ENCODE peak calls at places on chromosomes 13 and 19, in six cellular contexts. Z is breast epithelium, P is prostate gland, E is stomach, F is spleen, K is esophagus muscularis mucosa. B is an unnamed sample.

GRCh38 chr13:78604782-78605611 is 1.6 kb upstream of the POU4F1 start:
- DNase-seq in Z (no peak), P (no peak), E (no peak), F (no peak), K (no peak), B (no peak)

GRCh38 chr13:82625753-82626152 is 1256.5 kb downstream of the SLITRK1 start:
- DNase-seq in Z (no peak), P (no peak), E (no peak), F (no peak), K (no peak), B (no peak)

GRCh38 chr13:79051472-79051871 is 354.6 kb downstream of the RBM26 start:
- DNase-seq in Z (no peak), P (no peak), E (no peak), F (no peak), K (no peak), B (no peak)

GRCh38 chr19:46654621-46655152 is 6.3 kb downstream of the DACT3 start:
- DNase-seq in Z (no peak), P (no peak), E (no peak), F (no peak), K (no peak), B (no peak)

GRCh38 chr13:23674795-23675640 is 104.8 kb downstream of the TNFRSF19 start:
- DNase-seq in Z (no peak), P (no peak), E (no peak), F (no peak), K (no peak), B (no peak)

GRCh38 chr13:31556376-31556775 is 182.9 kb upstream of the RXFP2 start:
- DNase-seq in Z (no peak), P (no peak), E (no peak), F (no peak), K (no peak), B (no peak)

GRCh38 chr13:21884299-21884878 is 213.5 kb downstream of the FGF9 start:
- DNase-seq in Z (no peak), P (no peak), E (no peak), F (no peak), K (peak), B (no peak)

GRCh38 chr13:36418022-36418805 is 14.1 kb upstream of the CCNA1 start:
- DNase-seq in Z (no peak), P (no peak), E (no peak), F (no peak), K (no peak), B (no peak)

GRCh38 chr13:42280537-42280936 is 8.6 kb downstream of the AKAP11 start:
- DNase-seq in Z (no peak), P (no peak), E (no peak), F (no peak), K (no peak), B (no peak)

GRCh38 chr19:43741075-43741840 is 13.5 kb downstream of the SMG9 start:
- DNase-seq in Z (no peak), P (no peak), E (no peak), F (no peak), K (no peak), B (no peak)

GRCh38 chr19:7917292-7918061 is 2.7 kb upstream of the SNAPC2 start:
- DNase-seq in Z (no peak), P (no peak), E (peak), F (peak), K (no peak), B (peak)

GRCh38 chr19:18057557-18057956 is 29.2 kb downstream of the IL12RB1 start:
- DNase-seq in Z (no peak), P (peak), E (peak), F (no peak), K (no peak), B (no peak)

GRCh38 chr19:30788105-30788765 is 416.1 kb downstream of the ZNF536 start:
- DNase-seq in Z (no peak), P (no peak), E (no peak), F (no peak), K (peak), B (no peak)

GRCh38 chr19:42088471-42089190 is 12.7 kb downstream of the ZNF574 start:
- DNase-seq in Z (no peak), P (no peak), E (no peak), F (no peak), K (no peak), B (no peak)

GRCh38 chr13:27201661-27202060 is 30.1 kb upstream of the USP12 start:
- DNase-seq in Z (no peak), P (no peak), E (no peak), F (no peak), K (no peak), B (no peak)

GRCh38 chr19:50838239-50838638 is 4.9 kb upstream of the KLK15 start:
- DNase-seq in Z (no peak), P (peak), E (no peak), F (no peak), K (no peak), B (no peak)

GRCh38 chr13:96898855-96899254 is 95.4 kb downstream of the OXGR1 start:
- DNase-seq in Z (no peak), P (no peak), E (no peak), F (no peak), K (no peak), B (no peak)

GRCh38 chr13:100394005-100394695 is 194.4 kb downstream of the GGACT start:
- DNase-seq in Z (no peak), P (no peak), E (no peak), F (no peak), K (no peak), B (no peak)

DNA sequence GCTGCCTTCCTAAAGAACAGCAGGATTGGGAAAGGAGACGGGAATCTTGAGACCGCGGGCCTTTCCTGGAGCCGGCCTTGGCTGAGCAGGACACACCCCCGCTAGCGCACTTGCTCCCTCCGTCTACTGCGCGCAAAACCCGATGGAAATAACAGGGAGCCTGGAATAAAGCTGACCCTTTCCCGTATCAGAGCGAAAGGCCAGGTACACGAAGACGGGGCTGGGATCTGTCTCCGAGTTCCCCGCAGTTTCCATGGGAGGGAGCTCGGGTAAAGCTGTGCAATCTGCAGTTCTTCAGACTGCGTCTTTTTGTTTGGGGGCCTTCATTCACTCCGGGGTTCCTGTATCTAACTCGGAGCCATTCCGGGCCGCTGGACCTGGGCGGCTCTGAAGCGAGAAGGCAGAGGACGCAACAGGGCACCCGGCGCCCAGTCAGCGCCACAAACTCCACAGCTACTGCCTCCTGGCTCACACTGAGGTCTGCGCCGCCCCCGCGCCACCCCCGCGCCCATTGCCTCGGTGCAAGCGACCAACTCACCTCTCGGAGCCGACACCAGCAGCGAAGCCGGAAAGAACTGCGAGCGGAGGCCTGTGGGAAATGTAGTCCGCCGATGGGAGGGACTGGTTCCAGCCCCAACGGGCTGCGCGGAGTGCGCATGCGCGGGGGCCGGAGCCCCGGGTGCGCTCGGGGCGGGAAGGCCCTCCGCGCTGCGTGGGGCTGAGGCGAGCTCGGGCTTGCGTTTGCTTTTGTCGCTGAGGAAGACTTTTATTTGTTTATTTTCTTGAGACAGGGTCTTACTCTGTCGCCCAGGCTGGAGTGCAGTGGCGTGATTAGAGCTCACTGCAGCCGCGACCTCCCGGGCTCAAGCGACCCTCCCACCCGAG is at the start of gene ZFP14:
- DNase-seq in Z (peak), P (peak), E (peak), F (peak), K (peak), B (peak)
- TF ChIP-seq CTCF in Z (peak), P (no peak), E (no peak), F (no peak), K (peak), B (no peak)

GRCh38 chr13:94968757-94969086 is 256.4 kb upstream of the SOX21 start:
- DNase-seq in Z (no peak), P (no peak), E (no peak), F (no peak), K (no peak), B (no peak)

GRCh38 chr13:94968040-94968756 is 255.9 kb upstream of the SOX21 start:
- DNase-seq in Z (no peak), P (no peak), E (no peak), F (no peak), K (no peak), B (no peak)

GRCh38 chr13:94966380-94966779 is 254.0 kb upstream of the SOX21 start:
- DNase-seq in Z (no peak), P (no peak), E (no peak), F (no peak), K (no peak), B (no peak)

GRCh38 chr13:94972262-94972661 is 259.9 kb upstream of the SOX21 start:
- DNase-seq in Z (no peak), P (no peak), E (no peak), F (no peak), K (no peak), B (no peak)

GRCh38 chr13:94967183-94968039 is 255.1 kb upstream of the SOX21 start:
- DNase-seq in Z (no peak), P (no peak), E (peak), F (no peak), K (no peak), B (no peak)
- TF ChIP-seq POLR2AphosphoS5 in Z (no peak), P (no peak), E (no peak), F (no peak), K (no peak), B (no peak)

DNA sequence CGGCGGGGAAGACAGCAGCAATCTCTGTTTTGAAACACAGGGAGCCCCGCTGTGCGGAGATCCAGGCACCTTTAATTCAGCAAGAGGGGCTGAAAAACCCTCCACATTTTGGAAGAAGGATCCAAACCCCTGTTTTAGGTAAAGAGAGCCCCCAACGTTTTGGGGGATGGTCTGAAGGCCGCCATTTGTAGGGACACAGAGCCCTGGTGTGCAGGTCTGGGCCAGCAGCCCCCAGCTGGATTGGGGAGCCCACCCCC is 3.5 kb upstream of the HOOK2 start:
- DNase-seq in Z (no peak), P (no peak), E (no peak), F (no peak), K (no peak), B (no peak)
- TF ChIP-seq POLR2A in Z (no peak), P (no peak), E (no peak), F (no peak), K (no peak), B (no peak)

DNA sequence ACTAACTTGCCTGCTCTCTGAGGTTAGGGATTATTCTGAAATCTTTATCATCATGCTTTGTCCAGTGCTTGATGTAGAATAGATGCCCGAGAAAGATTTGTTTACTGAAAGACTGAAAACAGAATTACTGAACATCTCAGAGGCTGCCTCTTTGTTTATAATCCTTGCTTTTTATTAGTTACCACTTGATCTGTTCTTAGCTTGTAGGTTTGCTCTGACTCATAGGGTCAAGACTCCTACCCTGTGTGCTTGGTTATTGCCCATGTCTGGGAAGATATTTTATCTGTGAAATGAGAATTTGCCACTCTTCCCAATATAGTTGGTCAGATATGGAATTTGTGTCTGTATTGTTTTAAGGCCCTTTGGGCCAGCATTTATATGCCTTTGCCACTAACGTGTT is 675.3 kb downstream of the DIAPH3 start:
- DNase-seq in Z (no peak), P (no peak), E (no peak), F (no peak), K (no peak), B (no peak)
- TF ChIP-seq CTCF in Z (no peak), P (no peak), E (no peak), F (no peak), K (no peak), B (no peak)

GRCh38 chr19:48631254-48631653 is 5.9 kb downstream of the DBP start:
- DNase-seq in Z (no peak), P (no peak), E (no peak), F (no peak), K (no peak), B (no peak)
- TF ChIP-seq POLR2AphosphoS5 in Z (no peak), P (no peak), E (no peak), F (no peak), K (no peak), B (no peak)

GRCh38 chr13:49792550-49793324 is at the start of gene KPNA3:
- DNase-seq in Z (peak), P (peak), E (peak), F (peak), K (peak), B (peak)
- TF ChIP-seq POLR2A in Z (no peak), P (peak), E (peak), F (peak), K (peak), B (peak)

GRCh38 chr19:2706251-2706650 is 3.8 kb upstream of the GNG7 start:
- DNase-seq in Z (no peak), P (no peak), E (no peak), F (no peak), K (no peak), B (no peak)
- TF ChIP-seq CTCF in Z (no peak), P (no peak), E (no peak), F (no peak), K (no peak), B (no peak)

DNA sequence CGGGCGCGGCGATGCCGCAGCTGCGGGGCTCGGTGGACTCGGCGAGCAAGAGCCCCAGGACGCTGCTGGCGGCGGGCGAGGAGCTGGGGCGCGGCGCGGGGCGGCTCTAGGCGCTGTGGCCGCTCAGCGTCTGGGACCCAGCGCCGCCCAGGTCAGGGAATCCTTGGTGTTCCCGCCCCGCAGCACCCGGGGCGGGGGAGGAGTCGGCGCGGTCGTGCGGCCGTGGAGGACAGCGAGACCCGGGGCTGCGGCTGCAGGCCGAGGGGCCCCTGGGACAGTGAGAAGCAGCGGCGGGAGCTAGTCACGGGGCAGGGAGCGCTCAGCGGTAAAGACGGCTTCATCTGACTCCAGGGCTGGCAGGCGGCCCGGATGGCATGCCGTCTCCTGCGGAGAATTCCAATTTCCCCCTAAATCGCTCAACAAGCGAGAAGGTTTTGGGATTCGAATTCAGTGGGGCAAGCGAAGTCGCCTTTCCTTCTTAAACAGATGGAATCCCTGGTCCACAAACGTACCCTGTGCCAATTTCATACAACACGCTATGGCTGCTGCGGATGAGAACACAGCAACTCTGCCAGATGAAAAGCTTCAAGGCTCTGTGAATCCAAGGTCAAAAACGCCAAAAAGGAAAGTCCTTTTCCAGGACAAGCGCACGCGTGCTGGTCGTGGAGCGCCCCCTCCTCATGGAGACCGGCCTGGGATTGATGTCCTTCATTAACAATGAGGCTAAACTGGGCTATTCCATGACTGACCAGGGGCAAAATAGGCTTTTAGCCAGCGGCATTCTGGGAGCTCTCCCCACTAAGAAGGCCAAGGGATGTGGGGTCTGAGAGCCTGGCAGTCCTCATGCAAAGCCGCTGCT is 4.2 kb upstream of the ZSCAN4 start:
- DNase-seq in Z (no peak), P (peak), E (peak), F (peak), K (no peak), B (peak)
- TF ChIP-seq POLR2AphosphoS5 in Z (no peak), P (peak), E (no peak), F (peak), K (peak), B (no peak)

DNA sequence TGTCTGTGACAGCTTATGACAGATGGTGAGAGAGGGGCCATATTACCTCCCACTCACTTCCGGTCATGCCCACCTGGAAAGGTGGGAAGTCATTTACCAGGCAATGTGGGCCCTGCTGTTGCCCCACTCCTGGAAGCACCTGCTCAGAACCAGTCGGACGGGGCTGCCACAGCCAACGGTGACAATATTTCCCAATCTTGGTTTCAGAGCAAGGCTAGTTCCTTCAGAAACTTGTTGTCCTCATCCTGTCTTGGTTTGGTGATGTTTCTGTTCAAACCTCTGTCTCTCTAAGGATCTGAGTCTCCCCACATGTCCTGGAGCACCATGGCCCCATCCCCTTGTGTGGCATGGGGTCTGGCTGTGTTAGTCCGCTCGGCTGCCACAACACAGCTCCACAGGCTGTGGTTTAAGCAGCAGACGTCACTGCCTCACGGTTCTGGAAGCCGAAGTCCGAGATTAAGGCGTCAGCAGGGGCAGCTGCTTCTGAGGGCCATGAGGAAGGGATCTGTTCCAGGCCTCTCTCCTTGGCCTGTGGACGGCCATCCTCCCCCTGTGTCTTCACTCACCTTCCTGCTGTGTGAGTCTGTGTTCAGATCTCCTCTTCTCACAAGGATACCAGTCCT is 31.5 kb upstream of the SLC15A1 start:
- DNase-seq in Z (no peak), P (no peak), E (no peak), F (no peak), K (no peak), B (no peak)
- TF ChIP-seq POLR2A in Z (no peak), P (no peak), E (no peak), F (no peak), K (no peak), B (no peak)

B was measured in transverse colon.